ENCODE peak calls at places on chromosomes 7 and 10, in six cellular contexts. W is stomach, A is A549, O is tibial nerve, H is transverse colon, F is sigmoid colon. L is an unnamed sample.

GRCh38 chr10:116247701-116248100 is 25.3 kb downstream of the GFRA1 start:
- DNase-seq in W (no peak), A (no peak), O (no peak), H (no peak), F (no peak), L (no peak)

GRCh38 chr7:148929176-148929575 is 45.1 kb upstream of the EZH2 start:
- DNase-seq in W (no peak), A (no peak), O (no peak), H (no peak), F (no peak), L (no peak)

GRCh38 chr7:109772161-109772560 is 1202.5 kb downstream of the DNAJB9 start:
- DNase-seq in W (no peak), A (no peak), O (no peak), H (no peak), F (no peak), L (no peak)

GRCh38 chr10:132514841-132515521 is 22.6 kb upstream of the INPP5A start:
- DNase-seq in W (peak; percentile 13), A (no peak), O (no peak), H (no peak), F (peak; percentile 70), L (no peak)

GRCh38 chr7:41785265-41785664 is 82.4 kb upstream of the INHBA start:
- DNase-seq in W (no peak), A (no peak), O (no peak), H (no peak), F (no peak), L (no peak)

GRCh38 chr10:122379537-122379936 is 5.0 kb downstream of the PLEKHA1 start:
- DNase-seq in W (no peak), A (no peak), O (no peak), H (no peak), F (no peak), L (no peak)

GRCh38 chr7:157618091-157618726 is 281.4 kb downstream of the DNAJB6 start:
- DNase-seq in W (no peak), A (no peak), O (no peak), H (no peak), F (no peak), L (no peak)

GRCh38 chr7:6375346-6376101 is 72.2 kb downstream of the DAGLB start:
- DNase-seq in W (no peak), A (no peak), O (no peak), H (no peak), F (no peak), L (no peak)

GRCh38 chr10:126191192-126191591 is 197.1 kb downstream of the ADAM12 start:
- DNase-seq in W (no peak), A (no peak), O (no peak), H (no peak), F (no peak), L (no peak)

GRCh38 chr7:108452707-108453106 is 3.5 kb downstream of the NRCAM start:
- DNase-seq in W (no peak), A (peak; percentile 52), O (no peak), H (no peak), F (no peak), L (no peak)

GRCh38 chr10:87505366-87506113 is 847 bp downstream of the MINPP1 start:
- DNase-seq in W (peak; percentile 62), A (peak; percentile 65), O (no peak), H (peak; percentile 68), F (peak; percentile 72), L (no peak)

GRCh38 chr10:87504307-87504666 is 406 bp upstream of the MINPP1 start:
- DNase-seq in W (no peak), A (no peak), O (no peak), H (no peak), F (no peak), L (no peak)

GRCh38 chr10:87503892-87504291 is 801 bp upstream of the MINPP1 start:
- DNase-seq in W (no peak), A (no peak), O (no peak), H (no peak), F (no peak), L (no peak)

GRCh38 chr10:87504667-87505365 is at the start of gene MINPP1:
- DNase-seq in W (peak; percentile 76), A (peak; percentile 87), O (peak; percentile 59), H (peak; percentile 82), F (peak; percentile 88), L (peak; percentile 93)

GRCh38 chr10:87500646-87501048 is 4.0 kb upstream of the MINPP1 start:
- DNase-seq in W (no peak), A (no peak), O (no peak), H (no peak), F (no peak), L (no peak)
- TF ChIP-seq EP300 in W (no peak), A (no peak), O (no peak), H (no peak), F (no peak), L (no peak)

GRCh38 chr10:35467186-35467585 is 130.9 kb downstream of the CCNY start:
- DNase-seq in W (no peak), A (no peak), O (no peak), H (no peak), F (no peak), L (no peak)
- H3K4me1 ChIP-seq in W (peaks cover 69% of the 10 kb centered on the region), A (no peaks in the 10 kb centered on the region), O (no peaks in the 10 kb centered on the region), H (peaks cover 19% of the 10 kb centered on the region), F (peaks cover 55% of the 10 kb centered on the region), L (peaks cover 59% of the 10 kb centered on the region)

GRCh38 chr10:76149602-76150138 is 718.2 kb downstream of the LRMDA start:
- DNase-seq in W (no peak), A (no peak), O (no peak), H (no peak), F (no peak), L (no peak)
- H3K27ac ChIP-seq in W (peak overlapping the region; percentile 68), A (no peak overlapping the region), O (no peak overlapping the region), H (peak overlapping the region; percentile 35), F (peak overlapping the region; percentile 68), L (peak overlapping the region; percentile 60)

DNA sequence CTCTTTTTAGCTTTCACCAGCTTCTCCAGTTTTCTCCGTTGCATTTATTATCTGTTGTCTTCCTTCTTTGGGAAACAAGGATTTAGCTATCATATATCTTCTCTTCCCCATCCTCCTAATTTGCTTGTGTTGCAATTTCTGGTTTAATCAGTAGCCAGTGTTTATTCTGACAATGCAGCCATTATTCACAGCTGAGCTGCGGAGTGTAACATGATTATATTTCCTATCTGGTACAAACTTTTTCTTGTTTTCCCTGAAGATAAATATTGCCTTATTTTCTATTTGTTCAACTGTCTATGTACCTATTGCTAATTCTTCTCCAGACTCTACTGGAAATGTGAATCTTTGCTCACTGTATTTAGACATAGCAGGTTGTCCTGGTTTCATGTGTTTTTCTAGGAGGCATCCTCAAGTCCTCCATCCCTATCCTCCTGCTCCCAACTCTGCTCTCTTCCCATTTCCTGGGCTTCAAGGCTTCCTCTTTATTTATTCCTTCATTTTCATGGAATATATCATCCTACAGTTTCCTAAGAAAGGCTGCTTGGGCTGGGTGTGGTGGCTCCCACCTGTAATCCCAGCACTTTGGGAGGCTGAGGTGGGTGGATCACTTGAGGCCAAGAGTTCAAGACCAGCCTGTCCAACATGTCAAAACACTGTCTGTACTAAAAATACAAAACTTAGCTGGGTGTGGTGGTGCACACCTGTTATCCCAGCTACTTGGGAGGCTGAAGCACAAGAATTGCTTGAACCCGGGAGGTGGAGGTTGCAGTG is 72.4 kb upstream of the KDM7A start:
- DNase-seq in W (no peak), A (no peak), O (no peak), H (no peak), F (no peak), L (no peak)
- TF ChIP-seq EP300 in W (no peak), A (no peak), O (no peak), H (no peak), F (no peak), L (no peak)

DNA sequence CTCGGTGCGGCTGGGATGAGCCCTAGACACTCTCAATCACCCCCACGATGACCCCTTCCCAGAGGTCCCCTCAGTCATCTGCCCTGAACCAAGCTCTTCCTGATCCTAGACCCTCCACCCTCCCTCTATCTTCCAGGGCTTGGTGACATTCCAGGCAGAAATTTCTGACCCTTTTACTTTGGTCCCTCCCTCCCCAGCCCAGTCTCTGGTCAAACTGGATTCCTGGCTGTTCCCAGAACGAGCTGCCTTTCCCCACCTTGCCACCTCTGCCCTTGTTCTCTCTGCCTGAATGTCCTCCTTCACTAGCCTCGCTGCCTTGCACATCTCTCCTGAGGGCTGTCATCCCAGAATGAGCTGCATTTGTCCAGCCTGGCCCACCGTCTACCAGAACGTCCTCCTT is 1.3 kb upstream of the CLDN4 start:
- DNase-seq in W (no peak), A (no peak), O (no peak), H (peak; percentile 59), F (no peak), L (no peak)
- H3K4me1 ChIP-seq in W (peaks cover 69% of the 10 kb centered on the region), A (peaks cover 70% of the 10 kb centered on the region), O (no peaks in the 10 kb centered on the region), H (peaks cover 15% of the 10 kb centered on the region), F (peaks cover 13% of the 10 kb centered on the region), L (peaks cover 21% of the 10 kb centered on the region)

GRCh38 chr10:95356190-95356955 is 65.6 kb upstream of the PDLIM1 start:
- DNase-seq in W (no peak), A (no peak), O (no peak), H (no peak), F (no peak), L (no peak)
- H3K27ac ChIP-seq in W (peak overlapping the region; percentile 58), A (no peak overlapping the region), O (no peak overlapping the region), H (no peak overlapping the region), F (no peak overlapping the region), L (peak overlapping the region; percentile 42)

DNA sequence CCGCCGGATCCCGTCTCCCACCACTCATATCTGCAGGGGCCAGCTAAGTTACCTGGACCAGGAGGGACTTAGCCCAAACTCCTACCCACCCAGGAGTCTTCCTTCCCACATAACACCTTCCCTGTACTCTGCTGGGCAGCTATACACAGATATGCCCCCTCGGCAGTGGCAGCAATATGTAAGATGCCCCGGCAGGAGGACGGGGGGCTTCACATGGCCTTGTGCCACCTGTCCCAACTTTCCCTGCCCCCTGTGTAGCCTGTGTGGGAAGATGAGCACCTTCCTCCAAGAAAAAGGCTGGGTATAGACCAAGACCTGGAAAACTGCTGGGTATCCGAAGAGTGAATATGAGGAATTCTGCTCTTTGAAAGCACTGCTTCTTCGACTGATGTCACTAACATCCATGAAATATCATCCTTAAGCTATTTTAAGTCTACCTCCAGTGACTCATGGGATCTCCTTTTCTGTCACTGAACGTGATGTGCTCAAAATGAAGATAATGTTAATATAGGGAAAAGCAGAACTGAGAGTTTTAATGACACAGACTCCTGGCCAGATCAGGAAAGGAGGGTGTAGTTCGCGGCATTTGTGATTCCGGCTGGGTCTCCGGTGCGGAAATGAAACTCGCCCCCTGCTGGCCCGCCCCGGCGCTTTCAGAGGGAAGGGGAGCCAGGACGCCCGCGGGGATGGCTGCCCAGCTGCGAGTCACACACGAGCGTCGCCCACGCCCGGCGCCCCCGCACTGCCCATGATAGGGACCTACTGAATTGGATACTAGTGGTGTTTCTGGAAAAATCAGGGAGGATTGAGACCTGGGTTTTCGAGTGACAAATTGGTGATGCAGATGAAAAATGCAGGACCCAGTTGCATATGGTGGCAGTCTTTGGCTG is 256.9 kb upstream of the NFE2L3 start:
- DNase-seq in W (peak; percentile 79), A (peak; percentile 75), O (peak; percentile 69), H (peak; percentile 85), F (peak; percentile 79), L (peak; percentile 93)
- TF ChIP-seq EP300 in W (no peak), A (no peak), O (peak; percentile 40), H (no peak), F (no peak), L (no peak)

L was measured in esophagus muscularis mucosa.